ENCODE peak calls at places on chromosomes 11 and 22, in nine cellular contexts. One of them, this sample, is unnamed.

GRCh38 chr22:35564975-35565867 is 24.6 kb downstream of the RASD2 start:
- DNase-seq in hepatocyte: no peak
- DNase-seq in amygdala: no peak
- DNase-seq in MV-4-11: no peak
- DNase-seq in cardiac septum: no peak
- DNase-seq in Daoy: peak
- DNase-seq in cardiac fibroblast: peak
- DNase-seq in NCI-H460: no peak
- DNase-seq in mucosa of gallbladder: no peak
- DNase-seq in this sample: no peak

GRCh38 chr22:27303718-27304117 is 497.8 kb downstream of the MN1 start:
- DNase-seq in hepatocyte: no peak
- DNase-seq in amygdala: no peak
- DNase-seq in MV-4-11: no peak
- DNase-seq in cardiac septum: no peak
- DNase-seq in Daoy: no peak
- DNase-seq in cardiac fibroblast: no peak
- DNase-seq in NCI-H460: no peak
- DNase-seq in mucosa of gallbladder: no peak
- DNase-seq in this sample: no peak

GRCh38 chr11:107359701-107360100 is 97.9 kb downstream of the CWF19L2 start:
- DNase-seq in hepatocyte: no peak
- DNase-seq in amygdala: no peak
- DNase-seq in MV-4-11: no peak
- DNase-seq in cardiac septum: no peak
- DNase-seq in Daoy: no peak
- DNase-seq in cardiac fibroblast: no peak
- DNase-seq in NCI-H460: no peak
- DNase-seq in mucosa of gallbladder: no peak
- DNase-seq in this sample: no peak

GRCh38 chr22:49305215-49305965 is 522.3 kb downstream of the BRD1 start:
- DNase-seq in hepatocyte: peak
- DNase-seq in amygdala: peak
- DNase-seq in MV-4-11: no peak
- DNase-seq in cardiac septum: peak
- DNase-seq in Daoy: peak
- DNase-seq in cardiac fibroblast: peak
- DNase-seq in NCI-H460: peak
- DNase-seq in mucosa of gallbladder: peak
- DNase-seq in this sample: peak

GRCh38 chr11:33920838-33921613 is 29.1 kb upstream of the LMO2 start:
- DNase-seq in hepatocyte: no peak
- DNase-seq in amygdala: no peak
- DNase-seq in MV-4-11: peak
- DNase-seq in cardiac septum: no peak
- DNase-seq in Daoy: no peak
- DNase-seq in cardiac fibroblast: no peak
- DNase-seq in NCI-H460: no peak
- DNase-seq in mucosa of gallbladder: no peak
- DNase-seq in this sample: no peak

GRCh38 chr11:117521974-117522373 is 194.3 kb downstream of the CEP164 start:
- DNase-seq in hepatocyte: no peak
- DNase-seq in amygdala: no peak
- DNase-seq in MV-4-11: no peak
- DNase-seq in cardiac septum: no peak
- DNase-seq in Daoy: no peak
- DNase-seq in cardiac fibroblast: no peak
- DNase-seq in NCI-H460: no peak
- DNase-seq in mucosa of gallbladder: no peak
- DNase-seq in this sample: no peak

GRCh38 chr11:12531681-12532080 is 142.5 kb upstream of the TEAD1 start:
- DNase-seq in hepatocyte: no peak
- DNase-seq in amygdala: no peak
- DNase-seq in MV-4-11: no peak
- DNase-seq in cardiac septum: no peak
- DNase-seq in Daoy: no peak
- DNase-seq in cardiac fibroblast: no peak
- DNase-seq in NCI-H460: no peak
- DNase-seq in mucosa of gallbladder: no peak
- DNase-seq in this sample: no peak

GRCh38 chr11:76768091-76769047 is 14.8 kb upstream of the TSKU start:
- DNase-seq in hepatocyte: no peak
- DNase-seq in amygdala: no peak
- DNase-seq in MV-4-11: peak
- DNase-seq in cardiac septum: peak
- DNase-seq in Daoy: peak
- DNase-seq in cardiac fibroblast: peak
- DNase-seq in NCI-H460: no peak
- DNase-seq in mucosa of gallbladder: peak
- DNase-seq in this sample: no peak

GRCh38 chr22:47055073-47055355 is 292.6 kb downstream of the TBC1D22A start:
- DNase-seq in hepatocyte: no peak
- DNase-seq in amygdala: no peak
- DNase-seq in MV-4-11: no peak
- DNase-seq in cardiac septum: no peak
- DNase-seq in Daoy: no peak
- DNase-seq in cardiac fibroblast: no peak
- DNase-seq in NCI-H460: no peak
- DNase-seq in mucosa of gallbladder: no peak
- DNase-seq in this sample: no peak

GRCh38 chr11:122746050-122746478 is 90.5 kb downstream of the UBASH3B start:
- DNase-seq in hepatocyte: no peak
- DNase-seq in amygdala: no peak
- DNase-seq in MV-4-11: peak
- DNase-seq in cardiac septum: peak
- DNase-seq in Daoy: no peak
- DNase-seq in cardiac fibroblast: no peak
- DNase-seq in NCI-H460: no peak
- DNase-seq in mucosa of gallbladder: no peak
- DNase-seq in this sample: no peak

GRCh38 chr22:42688241-42688913 is 32.3 kb downstream of the A4GALT start:
- DNase-seq in hepatocyte: peak
- DNase-seq in amygdala: no peak
- DNase-seq in MV-4-11: no peak
- DNase-seq in cardiac septum: peak
- DNase-seq in Daoy: peak
- DNase-seq in cardiac fibroblast: peak
- DNase-seq in NCI-H460: peak
- DNase-seq in mucosa of gallbladder: peak
- DNase-seq in this sample: peak

GRCh38 chr22:24758164-24758799 is 16.2 kb downstream of the PIWIL3 start:
- DNase-seq in hepatocyte: peak
- DNase-seq in amygdala: peak
- DNase-seq in MV-4-11: peak
- DNase-seq in cardiac septum: no peak
- DNase-seq in Daoy: peak
- DNase-seq in cardiac fibroblast: peak
- DNase-seq in NCI-H460: peak
- DNase-seq in mucosa of gallbladder: peak
- DNase-seq in this sample: no peak